ENCODE peak calls at places on chromosomes 5 and 9, in four cellular contexts. I is M059J; S is stimulated activated CD4-positive, alpha-beta T cell treated with anti-CD3 and anti-CD28 coated beads, Interleukin-4, amount 100 ng/mL, for 1 hour; V is NCI-H510A. E is an unnamed sample.

GRCh38 chr5:169435506-169436230 is 134.7 kb upstream of the SLIT3 start:
- DNase-seq in I (peak; percentile 34), S (no peak), V (no peak), E (no peak)

GRCh38 chr5:73826761-73827450 is 200.9 kb downstream of the ARHGEF28 start:
- DNase-seq in I (peak; percentile 79), S (no peak), V (no peak), E (no peak)

GRCh38 chr9:16417101-16417500 is 453.4 kb downstream of the BNC2 start:
- DNase-seq in I (peak; percentile 95), S (no peak), V (no peak), E (no peak)

GRCh38 chr9:124800306-124801259 is 23.6 kb downstream of the OLFML2A start:
- DNase-seq in I (peak; percentile 65), S (no peak), V (no peak), E (no peak)

GRCh38 chr5:33328842-33329241 is 111.9 kb upstream of the TARS1 start:
- DNase-seq in I (no peak), S (no peak), V (no peak), E (no peak)

GRCh38 chr5:170533383-170533782 is 29.6 kb downstream of the KCNIP1 start:
- DNase-seq in I (peak; percentile 22), S (no peak), V (no peak), E (no peak)

GRCh38 chr5:147985593-147985992 is 78.2 kb upstream of the SPINK5 start:
- DNase-seq in I (no peak), S (no peak), V (no peak), E (no peak)

GRCh38 chr5:75640395-75640794 is 29.1 kb downstream of the ANKDD1B start:
- DNase-seq in I (peak; percentile 90), S (no peak), V (no peak), E (peak; percentile 42)

GRCh38 chr5:170625221-170626165 is 121.7 kb downstream of the KCNIP1 start:
- DNase-seq in I (no peak), S (no peak), V (no peak), E (no peak)

GRCh38 chr5:61790678-61791077 is 458.6 kb downstream of the ZSWIM6 start:
- DNase-seq in I (peak; percentile 18), S (no peak), V (no peak), E (no peak)

GRCh38 chr9:110048976-110049698 is 158.8 kb downstream of the C9orf152 start:
- DNase-seq in I (peak; percentile 60), S (peak; percentile 10), V (no peak), E (no peak)